ENCODE peak calls at places on chromosome 17, in five cellular contexts. One of them, this sample, is unnamed.

GRCh38 chr17:62906881-62907280 is 59.2 kb upstream of the TANC2 start:
- DNase-seq in HepG2: no peak
- DNase-seq in OCI-LY7: no peak
- DNase-seq in A549: no peak
- DNase-seq in foreskin fibroblast: no peak
- DNase-seq in this sample: no peak

GRCh38 chr17:31778538-31778937 is 80.5 kb downstream of the COPRS start:
- DNase-seq in foreskin fibroblast: no peak
- DNase-seq in HepG2: no peak
- DNase-seq in OCI-LY7: peak
- DNase-seq in A549: no peak
- DNase-seq in this sample: no peak

GRCh38 chr17:64471440-64471839 is 22.5 kb downstream of the MILR1 start:
- DNase-seq in OCI-LY7: no peak
- DNase-seq in A549: no peak
- DNase-seq in HepG2: no peak
- DNase-seq in foreskin fibroblast: no peak
- DNase-seq in this sample: no peak

GRCh38 chr17:40224707-40225092 is 5.6 kb downstream of the WIPF2 start:
- DNase-seq in OCI-LY7: no peak
- DNase-seq in HepG2: no peak
- DNase-seq in A549: no peak
- DNase-seq in foreskin fibroblast: peak
- DNase-seq in this sample: peak

GRCh38 chr17:82212331-82213250 is at the start of gene CCDC57:
- DNase-seq in HepG2: peak
- DNase-seq in OCI-LY7: peak
- DNase-seq in A549: peak
- DNase-seq in foreskin fibroblast: peak
- DNase-seq in this sample: peak

GRCh38 chr17:47995241-47995935 is 24.5 kb downstream of the CDK5RAP3 start:
- DNase-seq in foreskin fibroblast: no peak
- DNase-seq in A549: no peak
- DNase-seq in HepG2: no peak
- DNase-seq in OCI-LY7: no peak
- DNase-seq in this sample: no peak

GRCh38 chr17:27343972-27344607 is 50.2 kb downstream of the WSB1 start:
- DNase-seq in A549: no peak
- DNase-seq in OCI-LY7: no peak
- DNase-seq in HepG2: no peak
- DNase-seq in foreskin fibroblast: no peak
- DNase-seq in this sample: no peak

GRCh38 chr17:37736428-37736827 is 8.4 kb downstream of the HNF1B start:
- DNase-seq in OCI-LY7: no peak
- DNase-seq in foreskin fibroblast: no peak
- DNase-seq in HepG2: no peak
- DNase-seq in A549: no peak
- DNase-seq in this sample: no peak

GRCh38 chr17:35947156-35947585 is 3.7 kb upstream of the LYZL6 start:
- DNase-seq in A549: peak
- DNase-seq in foreskin fibroblast: peak
- DNase-seq in HepG2: peak
- DNase-seq in OCI-LY7: peak
- DNase-seq in this sample: peak

GRCh38 chr17:67638871-67639270 is 78.9 kb upstream of the NOL11 start:
- DNase-seq in OCI-LY7: no peak
- DNase-seq in foreskin fibroblast: no peak
- DNase-seq in HepG2: no peak
- DNase-seq in A549: no peak
- DNase-seq in this sample: no peak

GRCh38 chr17:17713839-17714238 is 32.6 kb downstream of the RAI1 start:
- DNase-seq in A549: no peak
- DNase-seq in HepG2: peak
- DNase-seq in foreskin fibroblast: peak
- DNase-seq in OCI-LY7: no peak
- DNase-seq in this sample: peak

GRCh38 chr17:49249292-49249794 is 18.8 kb upstream of the PHOSPHO1 start:
- DNase-seq in OCI-LY7: no peak
- DNase-seq in foreskin fibroblast: peak
- DNase-seq in HepG2: no peak
- DNase-seq in A549: no peak
- DNase-seq in this sample: peak

GRCh38 chr17:32222621-32223020 is 43.0 kb upstream of the RHBDL3 start:
- DNase-seq in foreskin fibroblast: peak
- DNase-seq in HepG2: no peak
- DNase-seq in OCI-LY7: no peak
- DNase-seq in A549: peak
- DNase-seq in this sample: no peak

GRCh38 chr17:50918933-50919296 is 52.8 kb upstream of the TOB1 start:
- DNase-seq in A549: no peak
- DNase-seq in OCI-LY7: no peak
- DNase-seq in HepG2: no peak
- DNase-seq in foreskin fibroblast: no peak
- DNase-seq in this sample: no peak

GRCh38 chr17:81910840-81911276 is 341 bp downstream of the PCYT2 start:
- DNase-seq in OCI-LY7: no peak
- DNase-seq in HepG2: no peak
- DNase-seq in A549: no peak
- DNase-seq in foreskin fibroblast: peak
- DNase-seq in this sample: no peak

GRCh38 chr17:9467518-9467917 is 108.1 kb downstream of the STX8 start:
- DNase-seq in foreskin fibroblast: no peak
- DNase-seq in A549: no peak
- DNase-seq in HepG2: no peak
- DNase-seq in OCI-LY7: no peak
- DNase-seq in this sample: no peak

GRCh38 chr17:78725448-78726021 is 56.5 kb downstream of the CYTH1 start:
- DNase-seq in HepG2: no peak
- DNase-seq in OCI-LY7: peak
- DNase-seq in A549: no peak
- DNase-seq in foreskin fibroblast: no peak
- DNase-seq in this sample: no peak

GRCh38 chr17:57365420-57365819 is 109.1 kb downstream of the MSI2 start:
- DNase-seq in OCI-LY7: no peak
- DNase-seq in A549: no peak
- DNase-seq in foreskin fibroblast: no peak
- DNase-seq in HepG2: peak
- DNase-seq in this sample: no peak

GRCh38 chr17:4940625-4941021 is 555 bp downstream of the RNF167 start:
- DNase-seq in HepG2: no peak
- DNase-seq in foreskin fibroblast: no peak
- DNase-seq in OCI-LY7: peak
- DNase-seq in A549: no peak
- DNase-seq in this sample: no peak

GRCh38 chr17:80889897-80890550 is 101.6 kb upstream of the CHMP6 start:
- DNase-seq in foreskin fibroblast: no peak
- DNase-seq in OCI-LY7: no peak
- DNase-seq in A549: no peak
- DNase-seq in HepG2: no peak
- DNase-seq in this sample: no peak

GRCh38 chr17:80890551-80890930 is 101.1 kb upstream of the CHMP6 start:
- DNase-seq in HepG2: no peak
- DNase-seq in A549: no peak
- DNase-seq in OCI-LY7: no peak
- DNase-seq in foreskin fibroblast: no peak
- DNase-seq in this sample: no peak

GRCh38 chr17:80892900-80893603 is 98.6 kb upstream of the CHMP6 start:
- DNase-seq in OCI-LY7: no peak
- DNase-seq in foreskin fibroblast: peak
- DNase-seq in A549: peak
- DNase-seq in HepG2: no peak
- DNase-seq in this sample: peak

GRCh38 chr17:80892019-80892855 is 99.4 kb upstream of the CHMP6 start:
- DNase-seq in foreskin fibroblast: peak
- DNase-seq in A549: peak
- DNase-seq in OCI-LY7: no peak
- DNase-seq in HepG2: no peak
- DNase-seq in this sample: peak

DNA sequence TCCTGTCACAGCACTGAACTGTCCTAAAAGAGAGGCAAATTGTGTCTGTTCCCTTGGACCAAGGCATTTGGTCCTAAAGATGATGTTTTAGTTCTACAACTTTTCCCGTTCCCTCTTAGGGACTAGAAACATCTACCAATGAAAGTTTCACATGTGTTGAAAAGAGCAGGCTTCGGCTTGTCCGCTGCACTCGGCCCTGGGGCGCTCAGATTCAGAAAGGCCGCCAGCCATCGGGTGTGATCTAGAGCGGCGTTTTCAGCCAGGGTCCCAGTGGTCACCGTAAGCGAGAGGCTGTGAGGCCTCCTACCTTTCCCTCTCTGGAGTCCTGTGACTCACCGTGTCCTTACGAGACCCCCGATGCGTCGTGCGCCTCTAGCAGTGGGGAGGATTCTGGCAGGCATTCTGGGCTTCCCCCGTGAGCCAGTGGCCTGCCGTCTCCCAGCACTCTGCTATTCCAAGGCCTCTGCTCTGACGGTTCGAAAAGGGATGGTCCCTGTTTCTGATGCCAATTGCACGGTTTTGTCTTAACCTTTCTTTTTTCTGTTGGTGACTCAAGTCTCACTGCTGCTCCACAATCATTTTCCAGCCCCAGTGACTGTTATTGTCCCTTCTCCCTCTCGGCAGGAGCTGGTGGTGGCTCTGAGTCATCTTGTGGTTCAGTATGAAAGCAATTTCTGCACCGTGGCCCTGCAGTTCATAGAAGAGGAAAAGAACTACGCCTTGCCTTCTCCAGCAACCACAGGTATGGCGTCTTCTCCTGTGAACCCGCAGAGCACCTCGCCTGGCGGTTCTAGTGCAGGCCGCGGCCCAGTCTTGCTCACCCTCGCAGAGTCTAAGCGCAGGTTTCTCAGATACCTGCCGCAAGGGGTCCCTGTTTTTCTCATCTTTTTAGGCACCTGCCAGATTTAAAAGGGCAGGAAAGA is 100.3 kb upstream of the CHMP6 start:
- DNase-seq in foreskin fibroblast: peak
- DNase-seq in A549: peak
- DNase-seq in OCI-LY7: no peak
- DNase-seq in HepG2: no peak
- DNase-seq in this sample: peak
- TF ChIP-seq CTCF in foreskin fibroblast: no peak
- TF ChIP-seq CTCF in A549: peak
- TF ChIP-seq CTCF in OCI-LY7: peak
- TF ChIP-seq CTCF in HepG2: no peak
- TF ChIP-seq CTCF in this sample: peak

DNA sequence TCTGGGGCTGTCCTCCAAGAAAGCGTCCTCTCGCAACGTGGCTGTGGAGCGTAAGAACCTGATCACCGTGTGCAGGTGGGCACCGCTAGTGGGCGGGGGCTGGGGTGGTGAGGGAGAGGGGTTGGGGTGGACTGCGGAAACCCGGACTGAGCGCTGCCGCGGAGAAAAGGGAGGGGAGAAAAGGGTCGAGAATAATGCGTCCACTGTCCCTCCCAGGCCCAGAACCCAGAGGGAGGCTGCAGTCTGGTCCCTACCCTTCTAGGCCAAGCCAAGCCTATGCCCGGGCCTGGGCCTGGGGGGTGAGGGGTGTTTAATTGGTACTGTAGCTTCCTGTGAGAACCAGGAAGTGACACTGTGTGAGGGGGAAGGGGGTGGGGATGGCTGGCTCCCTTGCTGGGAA is 464 bp downstream of the RUNDC3A start:
- DNase-seq in A549: no peak
- DNase-seq in foreskin fibroblast: no peak
- DNase-seq in OCI-LY7: no peak
- DNase-seq in HepG2: no peak
- DNase-seq in this sample: no peak
- H3K4me3 ChIP-seq in A549: no peak
- H3K4me3 ChIP-seq in foreskin fibroblast: peak
- H3K4me3 ChIP-seq in OCI-LY7: peak
- H3K4me3 ChIP-seq in HepG2: peak
- H3K4me3 ChIP-seq in this sample: peak

DNA sequence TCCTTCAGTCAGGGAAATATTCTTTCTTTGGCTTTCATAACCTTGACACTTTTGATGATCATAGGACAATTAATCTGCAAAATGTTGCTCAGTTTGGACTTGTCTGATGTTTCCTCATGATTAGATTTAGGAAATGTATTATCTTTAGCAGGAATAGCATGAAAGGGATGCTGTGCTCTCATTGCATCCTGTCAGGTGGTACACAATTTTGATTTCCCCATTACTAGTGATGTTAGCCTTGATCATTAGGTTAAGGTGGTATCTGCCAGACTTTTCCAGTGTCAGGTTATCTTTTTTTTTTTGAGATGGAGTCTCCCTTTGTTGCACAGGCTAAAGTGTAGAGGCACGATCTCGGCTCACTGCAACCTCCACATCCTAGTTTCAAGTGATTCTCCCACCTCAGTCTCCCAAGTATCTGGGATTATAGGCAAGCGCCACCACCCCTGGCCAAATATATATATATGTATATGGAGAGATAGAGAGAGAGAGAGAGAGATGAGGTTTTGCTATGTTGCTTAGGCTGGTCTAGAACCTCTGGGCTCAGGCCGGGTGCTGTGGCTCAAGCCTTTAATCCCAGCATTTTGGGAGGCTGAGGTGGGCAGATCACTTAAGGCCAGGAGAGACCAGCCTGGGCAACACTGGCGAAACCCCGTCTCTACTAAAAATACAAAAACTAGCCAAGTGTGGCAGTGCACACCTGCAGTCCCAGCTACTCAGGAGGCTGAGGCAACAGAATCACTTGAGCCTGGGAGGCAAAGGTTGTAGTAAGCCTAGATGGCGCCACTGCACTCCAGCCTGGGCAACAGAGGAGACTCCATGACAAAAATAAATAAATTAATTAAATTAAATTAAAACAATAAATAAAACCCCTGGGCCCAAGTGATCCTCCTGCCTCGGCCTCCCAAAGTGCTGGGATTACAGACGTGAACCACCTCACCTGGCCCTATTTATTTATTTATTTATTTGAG is 15.8 kb upstream of the CAVIN1 start:
- DNase-seq in foreskin fibroblast: peak
- DNase-seq in A549: no peak
- DNase-seq in HepG2: peak
- DNase-seq in OCI-LY7: peak
- DNase-seq in this sample: peak
- TF ChIP-seq CTCF in foreskin fibroblast: peak
- TF ChIP-seq CTCF in A549: peak
- TF ChIP-seq CTCF in HepG2: peak
- TF ChIP-seq CTCF in OCI-LY7: peak
- TF ChIP-seq CTCF in this sample: peak

DNA sequence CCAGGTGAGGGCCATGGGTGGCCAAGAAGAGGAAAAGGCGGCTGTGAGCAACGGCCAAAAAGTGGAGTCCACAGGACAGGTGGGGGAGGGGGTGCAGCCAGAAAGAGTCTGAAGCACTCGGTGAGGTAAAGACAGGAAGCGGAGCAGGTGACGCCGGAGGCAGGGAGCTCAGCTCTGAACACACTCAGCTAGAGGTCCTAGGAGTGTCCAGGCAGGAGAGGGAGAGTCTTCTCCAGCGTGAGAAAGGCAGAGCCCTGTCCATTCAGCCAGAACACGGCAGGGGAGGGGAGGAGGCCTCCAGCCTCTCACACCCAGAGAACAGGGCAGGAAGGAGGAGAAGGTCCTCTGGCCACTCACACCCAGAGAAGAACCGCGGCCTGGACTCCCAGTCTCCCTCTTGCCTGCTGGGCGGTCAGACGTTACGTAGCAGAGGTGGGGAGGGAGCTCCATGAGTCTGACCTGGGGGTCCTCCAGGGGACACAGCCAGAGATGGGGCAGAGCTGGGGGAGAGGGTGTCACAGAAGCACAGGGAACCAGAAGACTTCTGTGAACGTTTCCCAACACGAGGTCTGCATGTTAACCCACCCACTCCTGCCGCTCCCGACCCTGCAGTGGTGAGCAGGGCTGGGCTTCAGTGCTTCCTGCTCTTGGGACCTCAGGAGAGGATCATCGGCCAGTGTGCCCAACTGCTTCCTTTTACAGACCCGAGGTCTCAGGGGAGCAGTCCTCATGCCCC is 89.2 kb downstream of the ABR start:
- DNase-seq in A549: no peak
- DNase-seq in HepG2: no peak
- DNase-seq in OCI-LY7: no peak
- DNase-seq in foreskin fibroblast: no peak
- DNase-seq in this sample: no peak
- H3K4me3 ChIP-seq in A549: no peak
- H3K4me3 ChIP-seq in HepG2: no peak
- H3K4me3 ChIP-seq in OCI-LY7: no peak
- H3K4me3 ChIP-seq in foreskin fibroblast: no peak
- H3K4me3 ChIP-seq in this sample: no peak